ENCODE peak calls at places on chromosome 1, in eight cellular contexts. W, Z, Y, S, A, V, I and K are unnamed samples.

GRCh38 chr1:200306954-200307754 is 102.7 kb downstream of the ZNF281 start:
- DNase-seq in Y (no peak), S (no peak), W (peak), Z (peak), V (no peak), A (peak), I (no peak), K (no peak)

GRCh38 chr1:165376041-165376810 is 19.7 kb upstream of the LMX1A start:
- DNase-seq in Z (no peak), S (no peak), Y (peak), W (peak), A (peak), V (peak), I (peak), K (peak)

GRCh38 chr1:40556121-40556520 is 24.7 kb downstream of the ZNF684 start:
- DNase-seq in Z (no peak), V (no peak), W (no peak), S (no peak), I (no peak), Y (no peak), A (no peak), K (no peak)

GRCh38 chr1:192831706-192832355 is 23.0 kb downstream of the RGS2 start:
- DNase-seq in W (peak), I (no peak), Z (no peak), S (no peak), V (no peak), A (no peak), Y (no peak), K (no peak)

GRCh38 chr1:8184301-8184700 is 133.6 kb upstream of the SLC45A1 start:
- DNase-seq in Z (no peak), A (no peak), Y (no peak), S (no peak), I (no peak), V (no peak), W (no peak), K (no peak)

GRCh38 chr1:67880056-67880601 is 46.9 kb upstream of the GNG12 start:
- DNase-seq in V (no peak), Y (no peak), W (peak), S (no peak), A (no peak), I (no peak), Z (peak), K (no peak)

GRCh38 chr1:214317300-214317699 is 36.3 kb downstream of the SMYD2 start:
- DNase-seq in A (no peak), Z (no peak), W (no peak), Y (no peak), I (no peak), S (no peak), V (peak), K (no peak)

GRCh38 chr1:31416101-31416736 is 3.2 kb downstream of the SERINC2 start:
- DNase-seq in Z (no peak), S (no peak), I (peak), Y (no peak), A (peak), V (no peak), W (no peak), K (no peak)

GRCh38 chr1:228163776-228164534 is 1.6 kb upstream of the IBA57 start:
- DNase-seq in Z (no peak), V (no peak), A (no peak), Y (no peak), W (no peak), I (no peak), S (no peak), K (no peak)

GRCh38 chr1:206439205-206439604 is 31.1 kb upstream of the IKBKE start:
- DNase-seq in V (no peak), Y (no peak), Z (no peak), W (no peak), A (no peak), I (no peak), S (no peak), K (no peak)

GRCh38 chr1:101996830-101997485 is at the start of gene OLFM3:
- DNase-seq in I (no peak), S (no peak), Z (peak), Y (no peak), W (no peak), V (peak), A (peak), K (peak)

GRCh38 chr1:84853743-84854721 is 39.0 kb downstream of the LPAR3 start:
- DNase-seq in Y (no peak), A (peak), I (no peak), W (peak), V (no peak), Z (no peak), S (no peak), K (no peak)

GRCh38 chr1:63276625-63277024 is 45.7 kb upstream of the FOXD3 start:
- DNase-seq in S (no peak), V (no peak), W (no peak), A (no peak), I (no peak), Z (no peak), Y (no peak), K (no peak)

GRCh38 chr1:111727056-111727455 is 12.1 kb downstream of the INKA2 start:
- DNase-seq in I (no peak), W (no peak), A (no peak), Z (no peak), Y (no peak), S (no peak), V (no peak), K (no peak)

GRCh38 chr1:205667909-205668643 is 12.2 kb downstream of the SLC45A3 start:
- DNase-seq in I (peak), Y (no peak), A (no peak), W (no peak), V (no peak), Z (no peak), S (no peak), K (peak)

GRCh38 chr1:36324322-36324802 is 917 bp upstream of the EVA1B start:
- DNase-seq in I (no peak), W (no peak), S (no peak), A (no peak), Y (no peak), Z (peak), V (no peak), K (no peak)

GRCh38 chr1:234893725-234894630 is 234.7 kb downstream of the TOMM20 start:
- DNase-seq in Z (no peak), V (no peak), A (no peak), W (peak), S (no peak), I (no peak), Y (no peak), K (no peak)

GRCh38 chr1:99465176-99465900 is 180.6 kb upstream of the PALMD start:
- DNase-seq in Y (no peak), W (peak), V (no peak), I (no peak), Z (peak), S (no peak), A (no peak), K (no peak)

GRCh38 chr1:225760531-225760930 is 17.1 kb upstream of the SRP9 start:
- DNase-seq in V (no peak), Z (no peak), S (no peak), A (no peak), W (no peak), Y (peak), I (no peak), K (no peak)

GRCh38 chr1:39178541-39179431 is 25.7 kb upstream of the MACF1 start:
- DNase-seq in S (no peak), V (no peak), Y (no peak), A (no peak), I (no peak), W (peak), Z (no peak), K (no peak)

GRCh38 chr1:207470927-207471326 is 16.8 kb downstream of the CR2 start:
- DNase-seq in W (no peak), Y (no peak), A (no peak), V (no peak), S (no peak), Z (no peak), I (no peak), K (no peak)

GRCh38 chr1:5850503-5850902 is 141.7 kb downstream of the NPHP4 start:
- DNase-seq in Y (no peak), A (no peak), S (no peak), I (no peak), Z (peak), W (peak), V (no peak), K (no peak)

GRCh38 chr1:30417001-30417700 is 306.2 kb downstream of the MATN1 start:
- DNase-seq in A (no peak), I (peak), Z (no peak), V (no peak), S (no peak), Y (peak), W (no peak), K (no peak)

GRCh38 chr1:45272943-45273342 is 53.8 kb upstream of the HPDL start:
- DNase-seq in S (no peak), Z (no peak), V (no peak), Y (no peak), W (peak), A (no peak), I (no peak), K (no peak)

GRCh38 chr1:201156819-201157218 is 2.5 kb upstream of the TMEM9 start:
- DNase-seq in V (no peak), S (no peak), I (no peak), Z (no peak), W (no peak), A (no peak), Y (no peak), K (no peak)

GRCh38 chr1:207970329-207971038 is 59.6 kb upstream of the CD34 start:
- DNase-seq in S (no peak), V (no peak), Y (no peak), I (no peak), Z (no peak), W (no peak), A (no peak), K (no peak)

GRCh38 chr1:168636642-168637111 is 60.3 kb downstream of the XCL1 start:
- DNase-seq in Y (no peak), S (no peak), Z (no peak), V (no peak), W (no peak), A (peak), I (peak), K (no peak)

GRCh38 chr1:225822655-225823403 is 12.9 kb downstream of the EPHX1 start:
- DNase-seq in S (no peak), V (no peak), Y (no peak), Z (no peak), A (no peak), I (no peak), W (no peak), K (no peak)

GRCh38 chr1:39990428-39990827 is 35.5 kb downstream of the MFSD2A start:
- DNase-seq in Z (no peak), V (no peak), I (no peak), W (no peak), Y (no peak), A (no peak), S (no peak), K (no peak)

GRCh38 chr1:3890389-3891328 is 9.4 kb downstream of the C1orf174 start:
- DNase-seq in A (no peak), I (no peak), S (no peak), Y (no peak), W (no peak), V (no peak), Z (no peak), K (no peak)

GRCh38 chr1:225617479-225617878 is 35.4 kb downstream of the ENAH start:
- DNase-seq in Y (no peak), I (no peak), Z (no peak), S (no peak), A (no peak), W (peak), V (no peak), K (no peak)

DNA sequence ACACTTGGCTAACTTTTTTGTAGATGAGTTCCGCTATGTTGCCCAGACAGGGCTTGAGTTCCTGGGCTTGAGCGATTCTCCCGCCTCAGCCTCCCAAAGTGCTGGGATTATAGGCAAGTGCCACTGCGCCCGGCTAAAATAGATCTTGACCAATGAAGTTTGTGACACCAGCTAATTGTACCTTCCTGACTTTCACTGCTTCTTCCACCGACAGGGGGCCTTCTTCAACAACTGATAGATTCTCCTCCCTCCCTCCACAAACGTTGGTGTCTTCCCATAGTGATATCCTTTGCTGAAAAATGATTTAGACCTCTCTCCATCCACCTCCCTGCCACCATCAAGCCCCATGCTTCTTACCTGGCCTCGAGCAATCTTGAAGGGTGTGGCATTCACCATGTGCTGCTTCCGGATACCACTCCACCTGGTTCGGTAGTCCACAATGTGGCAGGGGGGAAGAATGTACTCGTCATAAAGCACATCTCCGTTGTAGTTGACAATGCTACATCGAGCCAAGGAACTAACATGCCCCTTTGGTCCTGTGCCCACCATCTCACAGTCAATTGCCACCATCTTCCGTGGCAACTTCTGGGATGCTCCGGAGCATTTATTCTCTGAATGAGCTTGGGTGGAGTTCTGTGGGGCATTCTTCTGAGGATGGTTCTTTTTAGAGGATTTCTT is 1.6 kb upstream of the METTL25B start:
- DNase-seq in I (no peak), V (peak), Y (no peak), W (peak), A (peak), S (no peak), Z (peak), K (peak)
- TF ChIP-seq CTCF in I (peak), V (peak), Y (peak), W (peak), A (peak), S (peak), Z (peak), K (peak)

GRCh38 chr1:93021539-93022134 is 57.4 kb upstream of the MTF2 start:
- DNase-seq in S (no peak), W (peak), A (no peak), Z (peak), I (no peak), V (no peak), Y (no peak), K (no peak)
- TF ChIP-seq CTCF in S (peak), W (peak), A (peak), Z (peak), I (peak), V (peak), Y (peak), K (peak)

GRCh38 chr1:172582889-172583288 is 49.9 kb downstream of the SUCO start:
- DNase-seq in Y (no peak), S (no peak), V (no peak), I (no peak), W (no peak), Z (no peak), A (no peak), K (no peak)
- TF ChIP-seq CTCF in Y (no peak), S (no peak), V (no peak), I (no peak), W (no peak), Z (peak), A (no peak), K (no peak)

DNA sequence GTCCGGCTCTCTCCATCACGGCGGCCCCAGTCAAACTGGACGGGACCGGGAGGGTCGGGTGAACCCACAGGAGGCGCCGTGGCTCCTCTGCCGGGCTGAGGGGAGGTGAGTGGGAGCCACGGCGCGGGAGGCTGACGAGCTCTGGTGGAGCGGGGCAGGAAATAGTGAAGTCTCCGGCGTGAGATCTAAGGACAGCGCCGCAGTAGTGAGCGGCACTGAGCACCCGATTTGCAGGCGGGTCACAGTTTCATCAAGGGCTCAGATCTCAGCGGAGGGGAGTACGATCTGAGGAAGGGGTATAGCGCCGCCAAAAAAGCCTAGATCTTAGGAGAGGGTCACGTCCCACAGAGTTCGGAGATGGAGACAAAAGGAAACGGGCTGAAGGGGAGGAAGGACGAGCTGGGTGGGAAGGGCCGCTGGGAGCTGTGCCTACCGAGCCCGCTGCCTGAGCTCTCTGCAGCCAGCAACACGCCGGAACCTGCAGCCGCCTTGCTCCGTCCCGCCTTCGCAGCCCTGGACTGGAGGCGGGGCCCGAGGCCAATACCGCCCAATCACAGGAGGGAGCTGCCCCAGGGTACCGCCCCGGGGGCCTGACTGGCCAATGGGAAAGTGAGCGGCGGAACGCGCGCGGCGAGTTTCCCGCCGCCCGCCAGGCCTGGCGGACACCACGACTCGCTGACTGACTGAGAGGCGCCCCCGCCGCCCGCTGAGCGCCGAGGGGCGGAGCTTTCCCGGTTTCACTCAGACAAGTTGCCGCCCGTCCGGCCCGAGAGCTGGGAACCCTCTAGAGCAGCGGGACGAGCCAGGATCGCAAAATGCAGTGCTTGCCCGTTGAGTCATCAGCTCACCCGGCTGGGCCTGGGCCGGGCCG is 1.9 kb downstream of the SFN start:
- DNase-seq in A (peak), V (peak), W (peak), Y (peak), S (peak), I (peak), Z (peak), K (peak)
- TF ChIP-seq CTCF in A (no peak), V (no peak), W (no peak), Y (no peak), S (no peak), I (no peak), Z (no peak), K (no peak)

GRCh38 chr1:14626869-14627607 is 28.6 kb downstream of the KAZN start:
- DNase-seq in V (no peak), Y (peak), S (no peak), Z (peak), I (no peak), A (no peak), W (peak), K (no peak)
- TF ChIP-seq CTCF in V (no peak), Y (no peak), S (no peak), Z (no peak), I (no peak), A (no peak), W (no peak), K (no peak)

GRCh38 chr1:26279598-26280332 is at the start of gene SH3BGRL3:
- DNase-seq in Z (peak), A (peak), I (peak), S (peak), V (peak), W (peak), Y (peak), K (peak)
- TF ChIP-seq CTCF in Z (peak), A (no peak), I (no peak), S (no peak), V (no peak), W (peak), Y (no peak), K (peak)

GRCh38 chr1:33181906-33182305 is at the start of gene TRIM62:
- DNase-seq in I (peak), W (peak), A (peak), V (peak), Y (peak), S (peak), Z (peak), K (peak)
- TF ChIP-seq CTCF in I (no peak), W (no peak), A (no peak), V (no peak), Y (no peak), S (no peak), Z (no peak), K (no peak)

DNA sequence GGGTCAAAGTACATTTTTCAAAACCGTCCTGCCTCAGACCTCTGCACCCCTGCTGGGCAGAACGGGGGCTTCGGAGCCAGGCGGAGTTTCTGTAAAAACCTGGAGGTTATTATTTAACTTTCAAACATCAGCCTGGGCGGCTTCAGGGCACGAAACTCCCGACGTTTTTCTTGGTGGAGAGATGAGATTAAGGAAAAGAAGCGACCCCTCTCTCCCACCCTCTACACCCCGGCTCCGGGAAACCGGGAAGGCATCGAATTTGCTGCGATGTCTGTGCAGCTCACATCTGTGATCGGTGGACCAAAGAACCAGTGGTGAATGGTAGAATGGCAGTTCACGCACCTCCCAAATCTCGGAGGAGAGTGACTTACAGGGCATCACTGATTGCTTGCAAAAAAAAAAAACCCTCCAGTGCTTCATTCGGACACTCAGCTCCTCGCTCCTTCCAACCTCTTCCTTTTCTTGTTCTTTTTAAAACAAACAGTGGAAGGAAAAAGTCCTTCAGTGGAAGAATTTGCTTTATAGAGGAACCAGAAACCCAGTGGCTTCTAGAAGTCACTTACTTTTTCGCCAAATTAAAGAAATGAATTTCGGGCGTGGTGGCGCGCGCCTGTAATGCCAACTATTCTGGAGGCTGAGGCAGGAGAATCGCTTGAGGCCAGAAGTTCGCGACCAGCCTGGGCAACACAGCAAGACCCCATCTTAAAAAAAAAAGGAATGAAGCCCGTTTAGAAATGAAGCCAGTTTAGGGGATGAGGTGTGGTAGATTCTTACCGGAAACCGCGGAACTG is 875 bp downstream of the PHACTR4 start:
- DNase-seq in S (peak), V (no peak), I (no peak), A (no peak), W (peak), Y (no peak), Z (peak), K (peak)
- TF ChIP-seq CTCF in S (no peak), V (no peak), I (peak), A (no peak), W (no peak), Y (peak), Z (peak), K (peak)